ENCODE peak calls at places on chromosome 7, in eight cellular contexts. Y, O, K, F, W, L, T and H are unnamed samples. For H3K4me1, the result is how much of the 10 kb centered on the place peaks cover.

GRCh38 chr7:140506788-140507464 is 27.6 kb upstream of the MKRN1 start:
- DNase-seq in T (no peak), K (peak), Y (peak), L (peak), F (no peak), W (no peak), O (peak), H (no peak)

GRCh38 chr7:6579446-6579845 is 2.2 kb downstream of the ZDHHC4 start:
- DNase-seq in K (peak), L (no peak), W (peak), O (no peak), Y (no peak), F (no peak), T (no peak), H (peak)

GRCh38 chr7:98196706-98197605 is 14.3 kb upstream of the BHLHA15 start:
- DNase-seq in T (no peak), K (no peak), L (no peak), Y (no peak), F (no peak), W (no peak), O (no peak), H (no peak)

GRCh38 chr7:108109216-108109908 is 20.8 kb downstream of the LAMB4 start:
- DNase-seq in Y (peak), O (peak), F (peak), L (peak), W (peak), T (peak), K (peak), H (peak)

GRCh38 chr7:12709731-12710502 is 22.5 kb downstream of the ARL4A start:
- DNase-seq in L (no peak), T (no peak), Y (no peak), K (no peak), W (no peak), F (no peak), O (no peak), H (peak)

GRCh38 chr7:92705831-92706230 is 115.6 kb upstream of the FAM133B start:
- DNase-seq in W (no peak), L (no peak), Y (no peak), F (no peak), T (no peak), K (no peak), O (no peak), H (no peak)

GRCh38 chr7:96219382-96220130 is 102.3 kb downstream of the SLC25A13 start:
- DNase-seq in L (no peak), Y (no peak), F (peak), T (peak), K (no peak), W (no peak), O (no peak), H (peak)

GRCh38 chr7:34011017-34011680 is 105.8 kb downstream of the BMPER start:
- DNase-seq in F (no peak), Y (no peak), W (no peak), T (no peak), O (no peak), K (no peak), L (no peak), H (no peak)

GRCh38 chr7:136969776-136970175 is 101.3 kb downstream of the CHRM2 start:
- DNase-seq in F (no peak), W (no peak), Y (no peak), K (no peak), T (no peak), L (no peak), O (no peak), H (no peak)

GRCh38 chr7:50409856-50410468 is 40.2 kb downstream of the FIGNL1 start:
- DNase-seq in Y (no peak), F (no peak), K (no peak), L (no peak), T (no peak), O (no peak), W (peak), H (no peak)

GRCh38 chr7:155466814-155467675 is 9.1 kb downstream of the EN2 start:
- DNase-seq in Y (no peak), L (peak), K (peak), W (no peak), F (no peak), O (no peak), T (peak), H (no peak)

GRCh38 chr7:155255660-155256059 is 42.0 kb upstream of the INSIG1 start:
- DNase-seq in O (no peak), L (no peak), W (no peak), T (no peak), F (no peak), Y (no peak), K (no peak), H (no peak)

GRCh38 chr7:114432627-114433026 is 18.0 kb downstream of the FOXP2 start:
- DNase-seq in L (no peak), W (no peak), F (no peak), Y (no peak), K (no peak), O (no peak), T (no peak), H (no peak)

GRCh38 chr7:76037310-76037709 is 10.5 kb downstream of the STYXL1 start:
- DNase-seq in T (no peak), L (no peak), O (no peak), Y (no peak), K (no peak), W (no peak), F (no peak), H (peak)

GRCh38 chr7:101632641-101633040 is 3.5 kb upstream of the MYL10 start:
- DNase-seq in L (no peak), W (no peak), T (peak), Y (no peak), O (no peak), K (no peak), F (peak), H (no peak)

GRCh38 chr7:30470163-30470770 is 8.3 kb downstream of the NOD1 start:
- DNase-seq in W (no peak), K (no peak), F (no peak), O (no peak), Y (no peak), T (no peak), L (no peak), H (no peak)

GRCh38 chr7:74338366-74339108 is 49.3 kb downstream of the CLIP2 start:
- DNase-seq in O (no peak), K (no peak), T (no peak), L (no peak), W (no peak), Y (no peak), F (no peak), H (no peak)

GRCh38 chr7:960269-960871 is 5.9 kb upstream of the ADAP1 start:
- DNase-seq in L (peak), F (no peak), O (no peak), Y (no peak), W (no peak), T (peak), K (no peak), H (no peak)

GRCh38 chr7:121192834-121193233 is 136.0 kb upstream of the WNT16 start:
- DNase-seq in F (no peak), T (no peak), O (no peak), K (no peak), Y (no peak), L (no peak), W (no peak), H (no peak)

GRCh38 chr7:116455009-116455408 is 44.5 kb upstream of the CAV2 start:
- DNase-seq in K (no peak), W (no peak), O (no peak), F (no peak), Y (no peak), T (no peak), L (no peak), H (peak)

GRCh38 chr7:78562191-78562590 is 763.6 kb downstream of the PHTF2 start:
- DNase-seq in O (peak), L (no peak), T (no peak), K (no peak), F (no peak), Y (no peak), W (no peak), H (no peak)

GRCh38 chr7:137354361-137354760 is 10.8 kb upstream of the PTN start:
- DNase-seq in T (no peak), F (no peak), O (no peak), Y (peak), W (no peak), K (no peak), L (no peak), H (no peak)

GRCh38 chr7:16543456-16543855 is 16.8 kb downstream of the LRRC72 start:
- DNase-seq in F (no peak), K (no peak), Y (no peak), L (no peak), T (no peak), W (no peak), O (no peak), H (peak)

GRCh38 chr7:76358053-76358477 is 726 bp downstream of the YWHAG start:
- DNase-seq in K (peak), L (peak), T (peak), W (peak), F (no peak), O (peak), Y (peak), H (peak)

DNA sequence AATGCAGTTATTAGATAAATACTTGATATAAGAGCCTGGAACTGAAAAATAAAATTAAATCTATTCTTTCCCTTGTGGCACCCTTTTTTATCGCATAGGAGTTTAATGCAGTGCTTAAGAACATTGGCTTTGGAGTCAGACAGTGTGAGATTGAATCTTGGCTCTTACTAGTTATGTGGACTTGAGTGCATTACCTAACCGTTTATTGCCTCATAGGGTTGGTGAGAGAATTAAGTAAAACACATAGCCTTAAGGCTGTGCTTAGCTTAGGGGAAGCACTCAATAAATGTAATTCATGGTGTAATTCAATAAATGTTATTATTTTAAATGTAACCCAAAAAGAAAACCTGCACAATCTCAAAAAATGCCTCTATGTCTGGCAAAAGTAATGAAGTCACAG is 2.6 kb downstream of the STK17A start:
- DNase-seq in O (peak), L (no peak), K (no peak), W (peak), F (no peak), Y (peak), T (no peak), H (peak)
- TF ChIP-seq EZH2phosphoT487 in O (no peak), L (no peak), K (no peak), W (no peak), F (no peak), Y (no peak), T (no peak), H (no peak)

GRCh38 chr7:27870595-27870994 is 130.6 kb downstream of the TAX1BP1 start:
- DNase-seq in L (no peak), Y (no peak), T (no peak), W (no peak), F (no peak), O (no peak), K (no peak), H (no peak)

GRCh38 chr7:27872281-27873005 is 132.5 kb downstream of the TAX1BP1 start:
- DNase-seq in W (no peak), F (no peak), O (no peak), L (no peak), K (no peak), T (no peak), Y (peak), H (no peak)

GRCh38 chr7:27873981-27874957 is 134.3 kb downstream of the TAX1BP1 start:
- DNase-seq in T (no peak), F (no peak), O (no peak), Y (no peak), L (no peak), W (no peak), K (no peak), H (peak)

GRCh38 chr7:27871086-27871485 is 131.1 kb downstream of the TAX1BP1 start:
- DNase-seq in F (no peak), K (no peak), T (no peak), Y (no peak), O (no peak), W (no peak), L (no peak), H (no peak)

DNA sequence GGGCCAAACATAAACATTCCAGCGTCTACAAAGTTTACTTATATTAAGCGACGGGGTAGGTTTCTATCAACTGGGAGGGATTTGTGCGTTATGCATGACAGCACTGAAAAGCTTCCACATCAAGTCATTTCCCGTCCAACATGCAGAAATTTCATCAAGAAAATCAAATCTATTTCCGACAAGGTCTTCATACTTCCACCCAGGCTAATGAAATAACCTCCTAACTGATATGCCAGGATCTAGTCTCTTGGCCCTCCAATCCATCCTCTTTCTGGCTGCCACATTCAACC is 133.0 kb downstream of the TAX1BP1 start:
- DNase-seq in T (no peak), L (no peak), W (no peak), F (no peak), Y (peak), O (no peak), K (no peak), H (no peak)
- H3K4me1 ChIP-seq in T (under half), L (under half), W (under half), F (under half), Y (under half), O (under half), K (under half), H (under half)

GRCh38 chr7:142483659-142484317 is 225.9 kb upstream of the PRSS58 start:
- DNase-seq in W (no peak), K (peak), F (no peak), Y (no peak), O (no peak), L (no peak), T (no peak), H (no peak)
- TF ChIP-seq CTCF in W (peak), K (peak), F (no peak), Y (no peak), O (no peak), L (peak), T (no peak), H (peak)

GRCh38 chr7:142603870-142604448 is 145.3 kb upstream of the PRSS1 start:
- DNase-seq in T (peak), O (peak), F (peak), K (peak), Y (peak), L (peak), W (peak), H (peak)
- TF ChIP-seq EZH2phosphoT487 in T (no peak), O (no peak), F (no peak), K (no peak), Y (no peak), L (no peak), W (no peak), H (no peak)